ENCODE peak calls at places on chromosome 15, in eight cellular contexts. K is right atrium auricular region, Z is A549, F is thoracic aorta, E is RWPE2, P is ovary, U is HepG2, R is uterus. Q is an unnamed sample. For H3K4me1, the result is how much of the 10 kb centered on the place peaks cover.

GRCh38 chr15:69337133-69337532 is 38.4 kb downstream of the PAQR5 start:
- DNase-seq in K (no peak), R (no peak), Z (no peak), U (no peak), E (no peak), F (no peak), P (no peak), Q (no peak)

GRCh38 chr15:78301326-78301725 is 1.9 kb upstream of the SKIC8 start:
- DNase-seq in Z (no peak), K (no peak), P (no peak), R (no peak), U (no peak), F (no peak), E (peak), Q (no peak)

GRCh38 chr15:94234300-94234699 is 2.9 kb downstream of the MCTP2 start:
- DNase-seq in P (no peak), K (no peak), R (no peak), Z (no peak), E (no peak), F (no peak), U (no peak), Q (no peak)

GRCh38 chr15:69298354-69298696 is 387 bp upstream of the PAQR5 start:
- DNase-seq in F (no peak), U (no peak), Z (no peak), P (no peak), E (peak), K (no peak), R (no peak), Q (no peak)

GRCh38 chr15:58755956-58756355 is 6.4 kb upstream of the ADAM10 start:
- DNase-seq in K (no peak), F (no peak), R (no peak), P (no peak), Z (no peak), E (no peak), U (no peak), Q (peak)

GRCh38 chr15:80568876-80569605 is 126.1 kb upstream of the ABHD17C start:
- DNase-seq in U (no peak), E (no peak), R (no peak), Z (no peak), F (no peak), K (no peak), P (no peak), Q (no peak)

GRCh38 chr15:84883433-84883832 is 1.0 kb upstream of the SLC28A1 start:
- DNase-seq in F (no peak), P (no peak), K (no peak), U (peak), E (no peak), Z (peak), R (no peak), Q (no peak)

GRCh38 chr15:93042691-93043378 is 46.2 kb downstream of the RGMA start:
- DNase-seq in F (no peak), Z (no peak), E (peak), R (no peak), U (no peak), P (no peak), K (no peak), Q (no peak)

GRCh38 chr15:67380921-67381320 is 126.3 kb downstream of the IQCH start:
- DNase-seq in P (no peak), F (no peak), K (no peak), R (no peak), Z (no peak), E (no peak), U (no peak), Q (no peak)

GRCh38 chr15:70892912-70893560 is 410 bp downstream of the LRRC49 start:
- DNase-seq in K (no peak), E (peak), P (no peak), U (peak), F (no peak), Z (peak), R (peak), Q (peak)

GRCh38 chr15:77034620-77035467 is 36.1 kb downstream of the TSPAN3 start:
- DNase-seq in F (no peak), E (peak), P (no peak), R (no peak), Z (no peak), K (peak), U (no peak), Q (peak)

GRCh38 chr15:91664224-91664836 is 189.2 kb upstream of the SLCO3A1 start:
- DNase-seq in R (no peak), P (no peak), U (no peak), Z (no peak), E (no peak), F (no peak), K (no peak), Q (no peak)

GRCh38 chr15:29566914-29567313 is 255.4 kb downstream of the TJP1 start:
- DNase-seq in F (no peak), K (no peak), U (no peak), E (no peak), P (no peak), R (no peak), Z (no peak), Q (no peak)

GRCh38 chr15:95760508-95760907 is 570.0 kb upstream of the NR2F2 start:
- DNase-seq in E (no peak), R (no peak), Z (peak), P (peak), F (no peak), U (peak), K (no peak), Q (no peak)

GRCh38 chr15:89743011-89743410 is 8.0 kb downstream of the MESP1 start:
- DNase-seq in R (no peak), K (no peak), E (peak), F (no peak), Z (no peak), P (no peak), U (no peak), Q (no peak)

GRCh38 chr15:68478853-68479252 is 46.9 kb upstream of the ITGA11 start:
- DNase-seq in P (no peak), U (no peak), Z (no peak), E (no peak), F (no peak), R (no peak), K (no peak), Q (no peak)

GRCh38 chr15:89827821-89828220 is 13.2 kb upstream of the ANPEP start:
- DNase-seq in R (no peak), F (no peak), U (no peak), K (no peak), E (no peak), Z (no peak), P (no peak), Q (no peak)

GRCh38 chr15:70955151-70955550 is 62.5 kb downstream of the LRRC49 start:
- DNase-seq in F (no peak), U (no peak), P (no peak), K (no peak), Z (no peak), R (no peak), E (no peak), Q (no peak)

GRCh38 chr15:101499863-101500713 is 10.6 kb upstream of the PCSK6 start:
- DNase-seq in R (no peak), E (no peak), Z (no peak), K (no peak), U (no peak), P (no peak), F (no peak), Q (no peak)

DNA sequence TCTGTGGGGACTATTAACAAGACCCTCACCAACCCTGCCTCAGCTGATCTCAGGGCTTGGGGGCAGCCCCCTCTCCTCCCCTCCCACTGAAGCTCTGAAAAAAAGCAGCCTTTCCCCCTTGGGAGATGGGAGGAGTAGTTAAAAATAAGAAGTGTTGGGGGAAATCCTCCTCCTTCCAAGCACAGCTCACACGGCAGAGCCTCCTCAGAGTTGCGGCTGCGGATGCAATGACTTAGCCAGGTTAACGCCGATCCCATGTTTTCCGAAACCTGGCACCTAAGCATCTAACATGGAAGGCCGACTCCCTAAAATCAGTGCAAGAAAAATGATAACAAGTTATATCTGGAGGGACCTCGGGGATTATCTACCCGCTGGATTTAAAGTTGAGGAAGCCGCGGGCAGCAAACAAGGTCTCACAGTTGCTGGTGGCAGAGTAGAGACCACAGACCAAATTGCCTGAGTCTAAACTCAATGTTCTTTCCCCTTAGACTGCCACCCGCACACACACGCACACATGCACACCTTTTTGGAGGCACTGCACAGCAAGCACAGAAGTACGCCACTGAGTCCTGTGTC is 1.1 kb upstream of the TPM1 start:
- DNase-seq in P (no peak), R (peak), E (no peak), Z (no peak), K (no peak), F (no peak), U (no peak), Q (no peak)
- H3K4me3 ChIP-seq in P (peak), R (peak), E (peak), Z (peak), K (peak), F (peak), U (peak), Q (peak)

GRCh38 chr15:88604381-88604951 is 16.7 kb upstream of the AEN start:
- DNase-seq in K (no peak), Z (no peak), U (no peak), F (no peak), E (no peak), P (no peak), R (no peak), Q (peak)

GRCh38 chr15:88603885-88604284 is 17.3 kb upstream of the AEN start:
- DNase-seq in P (no peak), F (no peak), R (no peak), K (no peak), E (no peak), U (no peak), Z (no peak), Q (no peak)

GRCh38 chr15:88605507-88606436 is 15.4 kb upstream of the AEN start:
- DNase-seq in U (no peak), E (no peak), F (no peak), R (no peak), Z (no peak), P (no peak), K (no peak), Q (peak)

GRCh38 chr15:88606437-88606794 is 14.7 kb upstream of the AEN start:
- DNase-seq in U (no peak), K (no peak), P (no peak), F (no peak), Z (no peak), E (no peak), R (no peak), Q (no peak)

DNA sequence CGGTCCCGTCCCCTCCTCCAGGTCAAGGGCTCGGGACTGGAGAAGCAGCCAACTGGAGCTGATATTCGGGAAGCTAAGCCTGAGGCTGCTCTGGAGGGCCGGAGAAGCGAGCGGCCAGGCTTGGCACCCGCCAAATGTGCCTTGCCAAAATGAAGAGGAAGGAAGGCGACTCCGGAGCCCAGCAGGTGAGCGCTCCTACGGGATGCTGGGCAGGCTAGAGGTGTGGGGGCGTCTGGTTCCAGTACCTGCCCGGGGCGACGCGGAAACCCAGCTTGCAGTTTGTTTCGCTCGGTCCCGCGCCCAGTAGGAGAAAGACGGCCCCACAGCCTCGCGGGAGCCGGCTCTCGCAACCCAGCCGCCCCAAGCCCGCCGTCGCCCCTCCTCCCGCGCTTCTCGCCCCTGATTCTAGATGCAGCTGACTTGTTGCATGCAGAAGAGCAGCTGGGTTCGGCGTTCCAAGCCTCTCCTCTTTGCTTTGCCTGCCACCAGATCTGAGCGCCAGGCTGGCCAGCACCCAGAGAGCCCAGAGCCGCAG is 16.1 kb upstream of the AEN start:
- DNase-seq in E (no peak), K (no peak), F (no peak), U (no peak), Z (no peak), P (no peak), R (no peak), Q (peak)
- H3K4me1 ChIP-seq in E (under half), K (under half), F (under half), U (under half), Z (under half), P (under half), R (under half), Q (under half)

GRCh38 chr15:50777045-50777444 is 11.5 kb upstream of the SPPL2A start:
- DNase-seq in U (no peak), R (no peak), F (no peak), Z (peak), E (no peak), P (no peak), K (no peak), Q (no peak)
- TF ChIP-seq CTCF in U (no peak), R (no peak), F (no peak), Z (no peak), E (no peak), P (no peak), K (peak), Q (no peak)

GRCh38 chr15:39514933-39515332 is 65.9 kb upstream of the THBS1 start:
- DNase-seq in K (no peak), R (no peak), E (no peak), U (no peak), Z (no peak), F (no peak), P (no peak), Q (no peak)
- H3K4me3 ChIP-seq in K (no peak), R (no peak), E (no peak), U (no peak), Z (no peak), F (no peak), P (no peak), Q (no peak)